ENCODE peak calls at places on chromosomes 11 and 22, in five cellular contexts. K is non-pigmented ciliary epithelial cell; O is CD8-positive, alpha-beta memory T cell; V is NCI-H345; Q is lung microvascular endothelial cell. D is an unnamed sample.

GRCh38 chr11:2519879-2520735 is 75.3 kb downstream of the KCNQ1 start:
- DNase-seq in K (no peak), Q (no peak), V (no peak), O (no peak), D (no peak)

GRCh38 chr11:63762662-63763505 is 5.7 kb downstream of the ZFTA start:
- DNase-seq in O (no peak), K (no peak), Q (peak), V (no peak), D (peak)

GRCh38 chr11:131904756-131905155 is 534.3 kb downstream of the NTM start:
- DNase-seq in V (no peak), K (peak), O (no peak), Q (no peak), D (no peak)

GRCh38 chr11:19919050-19919561 is 206.5 kb downstream of the NAV2 start:
- DNase-seq in V (peak), Q (peak), O (no peak), K (peak), D (peak)

GRCh38 chr11:66818231-66818955 is 24.8 kb upstream of the RCE1 start:
- DNase-seq in K (no peak), V (no peak), Q (no peak), O (no peak), D (no peak)

GRCh38 chr22:49946612-49947295 is 13.8 kb upstream of the PIM3 start:
- DNase-seq in V (peak), K (no peak), Q (no peak), O (no peak), D (no peak)

GRCh38 chr11:26297179-26297970 is 34.6 kb upstream of the ANO3 start:
- DNase-seq in Q (peak), K (peak), O (no peak), V (peak), D (peak)

GRCh38 chr22:50082961-50083461 is 2.2 kb downstream of the MLC1 start:
- DNase-seq in Q (no peak), O (no peak), V (no peak), K (no peak), D (no peak)

GRCh38 chr11:68269414-68270081 is 2.2 kb downstream of the C11orf24 start:
- DNase-seq in Q (peak), K (peak), V (no peak), O (no peak), D (no peak)

GRCh38 chr11:94604496-94604895 is 37.3 kb downstream of the PIWIL4 start:
- DNase-seq in Q (no peak), V (no peak), O (no peak), K (no peak), D (no peak)

GRCh38 chr11:13963169-13963948 is 836 bp downstream of the SPON1 start:
- DNase-seq in O (no peak), V (no peak), K (no peak), Q (peak), D (peak)

GRCh38 chr11:33722579-33723234 is 13.5 kb downstream of the CD59 start:
- DNase-seq in V (no peak), Q (peak), O (no peak), K (peak), D (peak)

GRCh38 chr11:111833524-111833923 is 37.9 kb downstream of the ALG9 start:
- DNase-seq in O (no peak), K (no peak), V (no peak), Q (peak), D (peak)

GRCh38 chr22:21754523-21755128 is 19.0 kb upstream of the YPEL1 start:
- DNase-seq in K (no peak), Q (no peak), V (no peak), O (no peak), D (no peak)

GRCh38 chr11:123122341-123122740 is 60.4 kb upstream of the HSPA8 start:
- DNase-seq in K (no peak), O (no peak), V (no peak), Q (peak), D (no peak)

GRCh38 chr22:50485221-50486131 is 1.2 kb upstream of the MIOX start:
- DNase-seq in K (no peak), V (peak), O (no peak), Q (no peak), D (no peak)

GRCh38 chr11:8258771-8259170 is 4.9 kb downstream of the LMO1 start:
- DNase-seq in Q (no peak), K (peak), V (no peak), O (no peak), D (no peak)

GRCh38 chr11:128956401-128957203 is 13.9 kb upstream of the TP53AIP1 start:
- DNase-seq in V (peak), Q (peak), O (no peak), K (peak), D (peak)

GRCh38 chr11:72225411-72225951 is 914 bp downstream of the INPPL1 start:
- DNase-seq in O (no peak), Q (no peak), V (no peak), K (no peak), D (peak)

GRCh38 chr22:48198489-48199459 is 1436.3 kb downstream of the TBC1D22A start:
- DNase-seq in V (no peak), O (no peak), Q (no peak), K (no peak), D (no peak)

GRCh38 chr11:8613036-8613435 is 19.0 kb upstream of the STK33 start:
- DNase-seq in V (no peak), K (no peak), Q (peak), O (no peak), D (peak)

GRCh38 chr11:122199661-122200060 is 83.6 kb upstream of the BLID start:
- DNase-seq in V (no peak), K (no peak), Q (peak), O (no peak), D (peak)

GRCh38 chr11:5564259-5565019 is 16.1 kb upstream of the OR52H1 start:
- DNase-seq in Q (no peak), O (no peak), K (no peak), V (no peak), D (no peak)

GRCh38 chr11:28461846-28462245 is 353.7 kb downstream of the METTL15 start:
- DNase-seq in O (no peak), K (no peak), V (no peak), Q (no peak), D (no peak)

GRCh38 chr22:37206841-37207821 is 5.1 kb downstream of the SSTR3 start:
- DNase-seq in Q (no peak), V (no peak), K (no peak), O (no peak), D (no peak)

GRCh38 chr22:30021881-30022619 is 58.2 kb upstream of the HORMAD2 start:
- DNase-seq in K (no peak), O (no peak), Q (no peak), V (no peak), D (peak)

GRCh38 chr11:47856186-47856585 is 8.0 kb upstream of the NUP160 start:
- DNase-seq in Q (no peak), K (no peak), V (peak), O (no peak), D (no peak)

GRCh38 chr22:44274918-44275665 is 37.7 kb downstream of the SHISAL1 start:
- DNase-seq in O (no peak), K (no peak), V (no peak), Q (no peak), D (no peak)

GRCh38 chr11:96817488-96817887 is 427.7 kb downstream of the JRKL start:
- DNase-seq in Q (no peak), V (no peak), K (peak), O (no peak), D (no peak)

GRCh38 chr22:37051629-37052385 is at the start of gene KCTD17:
- DNase-seq in K (no peak), Q (peak), O (peak), V (peak), D (peak)

GRCh38 chr22:50269573-50270301 is 443 bp downstream of the MAPK11 start:
- DNase-seq in O (no peak), Q (peak), V (peak), K (no peak), D (peak)

GRCh38 chr22:44311855-44312170 is 938 bp downstream of the SHISAL1 start:
- DNase-seq in Q (peak), V (no peak), K (no peak), O (no peak), D (no peak)

GRCh38 chr11:82557274-82557673 is 176.4 kb downstream of the FAM181B start:
- DNase-seq in O (no peak), Q (no peak), K (no peak), V (peak), D (no peak)

GRCh38 chr22:49247194-49247924 is 580.3 kb downstream of the BRD1 start:
- DNase-seq in V (no peak), Q (no peak), K (no peak), O (no peak), D (no peak)